ENCODE peak calls at places on chromosomes 4 and X, in four cellular contexts. J is NCI-H226; Y is stimulated activated CD4-positive, alpha-beta T cell treated with anti-CD3 and anti-CD28 coated beads, Interleukin-1b, Interleukin-23, amount 100 ng/mL, for 48 hours; Z is GOT3. C is an unnamed sample.

GRCh38 chr4:108611360-108611759 is 9.0 kb upstream of the RPL34 start:
- DNase-seq in J (no peak), Y (no peak), Z (no peak), C (no peak)

GRCh38 chr4:126961661-126962060 is 671.1 kb upstream of the INTU start:
- DNase-seq in J (no peak), Y (no peak), Z (no peak), C (no peak)

GRCh38 chr4:119233750-119234149 is 21.2 kb downstream of the USP53 start:
- DNase-seq in J (peak; percentile 12), Y (no peak), Z (no peak), C (no peak)

GRCh38 chr4:84647307-84647884 is 64.5 kb downstream of the CDS1 start:
- DNase-seq in J (no peak), Y (no peak), Z (no peak), C (no peak)

GRCh38 chrX:124475358-124475757 is 129.0 kb downstream of the SH2D1A start:
- DNase-seq in J (no peak), Y (no peak), Z (no peak), C (no peak)

GRCh38 chrX:147891886-147892285 is 19.8 kb upstream of the FMR1 start:
- DNase-seq in J (peak; percentile 67), Y (no peak), Z (no peak), C (no peak)

GRCh38 chrX:39580043-39580442 is 517.7 kb downstream of the BCOR start:
- DNase-seq in J (no peak), Y (no peak), Z (no peak), C (no peak)

GRCh38 chrX:117957128-117957527 is 159.5 kb downstream of the KLHL13 start:
- DNase-seq in J (no peak), Y (no peak), Z (no peak), C (no peak)

GRCh38 chr4:39342731-39343130 is 23.4 kb downstream of the RFC1 start:
- DNase-seq in J (no peak), Y (no peak), Z (no peak), C (no peak)